ENCODE peak calls at places on chromosomes 6 and 20, in seven cellular contexts. T is CD8-positive, alpha-beta T cell; L is CD8-positive, alpha-beta memory T cell; I is H9; J is SJSA1; H is heart left ventricle; C is thyroid gland. D is an unnamed sample.

GRCh38 chr6:39508513-39508912 is 186.0 kb upstream of the KCNK16 start:
- DNase-seq in H (no peak), I (peak; percentile 36), L (no peak), C (no peak), J (no peak), T (no peak), D (no peak)

GRCh38 chr6:170152111-170152926 is 138.6 kb downstream of the DLL1 start:
- DNase-seq in L (no peak), I (peak; percentile 70), T (no peak), C (peak; percentile 78), J (no peak), H (peak; percentile 84), D (peak; percentile 36)

GRCh38 chr6:129744201-129744879 is 34.4 kb upstream of the ARHGAP18 start:
- DNase-seq in L (no peak), H (no peak), I (no peak), C (peak; percentile 15), J (peak; percentile 63), T (no peak), D (no peak)

GRCh38 chr6:148723484-148723883 is 23.3 kb upstream of the UST start:
- DNase-seq in T (no peak), H (no peak), C (no peak), I (no peak), L (no peak), J (peak; percentile 57), D (no peak)

GRCh38 chr6:104639671-104640070 is 220.0 kb downstream of the HACE1 start:
- DNase-seq in J (no peak), I (no peak), H (no peak), L (no peak), T (no peak), C (no peak), D (no peak)

GRCh38 chr20:63007722-63008488 is 1.1 kb upstream of the BHLHE23 start:
- DNase-seq in L (no peak), J (no peak), C (no peak), I (no peak), H (no peak), T (no peak), D (no peak)

GRCh38 chr20:4973330-4974097 is 27.8 kb downstream of the SLC23A2 start:
- DNase-seq in L (peak; percentile 7), H (peak; percentile 20), C (peak; percentile 83), T (no peak), J (peak; percentile 72), I (no peak), D (peak; percentile 66)

GRCh38 chr20:22531056-22531615 is 53.2 kb downstream of the FOXA2 start:
- DNase-seq in I (no peak), H (no peak), T (no peak), C (no peak), L (no peak), J (no peak), D (no peak)

GRCh38 chr20:44967207-44967807 is 995 bp downstream of the STK4 start:
- DNase-seq in L (peak; percentile 69), J (no peak), H (no peak), C (no peak), T (peak; percentile 48), I (no peak), D (no peak)

GRCh38 chr20:58001381-58001780 is 227.1 kb downstream of the ANKRD60 start:
- DNase-seq in T (no peak), I (no peak), L (no peak), C (peak; percentile 13), H (no peak), J (no peak), D (peak; percentile 69)

GRCh38 chr6:155142163-155142901 is 121.5 kb upstream of the CLDN20 start:
- DNase-seq in T (no peak), H (no peak), L (no peak), I (no peak), C (no peak), J (no peak), D (no peak)

GRCh38 chr6:137415127-137415833 is 78.9 kb downstream of the OLIG3 start:
- DNase-seq in C (peak; percentile 60), T (peak; percentile 55), L (peak; percentile 59), I (peak; percentile 79), H (peak; percentile 51), J (peak; percentile 65), D (peak; percentile 68)

GRCh38 chr20:24296477-24297380 is 172.7 kb upstream of the SYNDIG1 start:
- DNase-seq in I (no peak), T (no peak), L (no peak), C (no peak), H (no peak), J (no peak), D (no peak)

GRCh38 chr6:144477396-144477795 is 192.3 kb downstream of the UTRN start:
- DNase-seq in H (no peak), T (no peak), L (no peak), C (no peak), I (no peak), J (no peak), D (no peak)

DNA sequence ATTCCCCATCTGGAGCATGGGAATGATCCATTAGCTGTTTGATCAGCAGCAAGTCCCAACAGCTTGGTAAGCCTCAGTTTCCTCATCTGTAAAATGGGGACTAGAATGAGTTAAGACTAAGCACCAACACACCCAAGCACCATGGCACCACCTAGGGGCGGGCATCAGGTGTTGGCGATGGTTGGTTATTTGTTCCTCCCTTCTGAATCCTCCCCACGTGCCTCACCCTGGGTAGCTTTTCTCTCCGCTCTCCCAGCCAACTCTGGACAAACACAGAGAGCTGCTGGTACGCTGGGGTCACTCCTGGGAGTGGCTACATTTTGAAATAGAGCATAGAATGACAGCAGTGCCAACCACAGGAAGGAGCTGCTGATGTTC is 13.3 kb upstream of the ITPR3 start:
- DNase-seq in T (no peak), L (no peak), C (no peak), J (no peak), I (no peak), H (no peak), D (no peak)
- H3K27ac ChIP-seq in T (no peak overlapping the region), L (no peak overlapping the region), C (no peak overlapping the region), J (no peak overlapping the region), I (no peak overlapping the region), H (no peak overlapping the region), D (no peak overlapping the region)

GRCh38 chr20:51301026-51301425 is 241.5 kb downstream of the NFATC2 start:
- DNase-seq in I (no peak), L (no peak), C (no peak), J (no peak), H (no peak), T (no peak), D (no peak)
- H3K9me3 ChIP-seq in I (peaks cover 33% of the 10 kb centered on the region), L (no peaks in the 10 kb centered on the region), C (no peaks in the 10 kb centered on the region), J (no peaks in the 10 kb centered on the region), H (no peaks in the 10 kb centered on the region), T (no peaks in the 10 kb centered on the region), D (no peaks in the 10 kb centered on the region)

DNA sequence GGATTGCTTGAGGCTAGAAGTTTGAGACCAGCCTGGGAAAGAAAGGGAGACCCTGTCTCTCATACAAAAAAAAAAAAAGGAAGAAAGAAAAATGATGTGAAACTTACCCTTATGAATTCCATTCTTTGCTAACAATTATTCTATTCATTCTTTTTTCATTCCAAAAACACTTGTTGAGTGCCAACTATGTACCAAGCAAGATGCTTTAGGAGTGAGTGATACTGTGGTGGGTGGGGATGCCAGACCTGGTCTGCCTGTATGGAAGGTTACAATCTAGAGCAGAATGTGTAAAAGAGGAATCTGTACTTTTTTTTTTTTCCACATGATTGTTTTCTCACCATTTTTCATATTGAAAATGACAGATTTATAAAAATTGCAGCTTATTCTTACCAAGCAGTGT is 73.8 kb upstream of the TULP1 start:
- DNase-seq in T (no peak), H (no peak), I (no peak), L (no peak), J (no peak), C (no peak), D (no peak)
- H3K4me1 ChIP-seq in T (peaks cover 69% of the 10 kb centered on the region), H (peaks cover 31% of the 10 kb centered on the region), I (no peaks in the 10 kb centered on the region), L (peaks cover 88% of the 10 kb centered on the region), J (no peaks in the 10 kb centered on the region), C (peaks cover 98% of the 10 kb centered on the region), D (peaks cover 73% of the 10 kb centered on the region)

DNA sequence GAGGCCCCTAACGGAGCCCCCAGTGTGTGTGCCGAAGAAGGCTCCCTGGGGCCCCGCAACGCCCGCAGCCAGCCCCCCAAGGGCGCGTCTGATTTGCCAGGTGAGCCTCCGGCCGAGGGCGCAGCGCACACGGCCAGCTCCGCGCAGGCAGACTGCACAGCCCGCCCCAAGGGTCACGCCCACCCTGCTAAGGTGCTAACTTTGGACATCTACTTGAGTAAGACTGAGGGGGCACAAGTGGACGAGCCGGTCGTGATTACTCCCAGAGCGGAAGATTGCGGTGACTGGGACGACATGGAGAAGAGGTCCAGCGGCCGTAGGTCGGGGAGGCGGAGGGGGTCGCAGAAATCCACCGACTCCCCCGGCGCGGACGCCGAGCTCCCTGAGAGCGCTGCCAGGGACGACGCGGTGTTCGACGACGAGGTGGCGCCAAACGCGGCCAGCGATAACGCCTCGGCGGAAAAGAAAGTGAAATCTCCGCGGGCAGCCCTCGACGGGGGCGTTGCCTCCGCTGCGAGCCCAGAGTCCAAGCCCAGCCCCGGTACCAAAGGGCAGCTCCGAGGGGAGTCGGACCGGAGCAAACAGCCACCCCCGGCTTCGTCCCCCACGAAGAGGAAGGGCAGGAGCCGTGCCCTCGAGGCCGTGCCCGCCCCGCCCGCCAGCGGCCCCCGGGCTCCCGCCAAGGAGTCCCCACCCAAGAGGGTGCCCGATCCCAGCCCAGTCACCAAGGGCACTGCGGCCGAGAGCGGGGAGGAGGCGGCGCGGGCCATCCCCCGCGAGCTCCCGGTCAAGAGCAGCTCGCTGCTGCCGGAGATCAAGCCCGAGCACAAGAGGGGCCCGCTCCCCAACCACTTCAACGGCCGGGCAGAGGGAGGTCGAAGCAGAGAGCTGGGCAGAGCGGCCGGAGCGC is 117.0 kb downstream of the RTN4IP1 start:
- DNase-seq in H (peak; percentile 79), J (peak; percentile 84), T (peak; percentile 80), C (peak; percentile 79), I (peak; percentile 55), L (peak; percentile 83), D (no peak)
- H3K27ac ChIP-seq in H (peak overlapping the region; percentile 78), J (peak overlapping the region; percentile 92), T (peak overlapping the region; percentile 85), C (peak overlapping the region; percentile 92), I (no peak overlapping the region), L (peak overlapping the region; percentile 74), D (peak overlapping the region; percentile 67)

GRCh38 chr6:4828187-4828698 is 52.0 kb downstream of the CDYL start:
- DNase-seq in H (no peak), J (no peak), C (no peak), T (no peak), I (no peak), L (no peak), D (no peak)

DNA sequence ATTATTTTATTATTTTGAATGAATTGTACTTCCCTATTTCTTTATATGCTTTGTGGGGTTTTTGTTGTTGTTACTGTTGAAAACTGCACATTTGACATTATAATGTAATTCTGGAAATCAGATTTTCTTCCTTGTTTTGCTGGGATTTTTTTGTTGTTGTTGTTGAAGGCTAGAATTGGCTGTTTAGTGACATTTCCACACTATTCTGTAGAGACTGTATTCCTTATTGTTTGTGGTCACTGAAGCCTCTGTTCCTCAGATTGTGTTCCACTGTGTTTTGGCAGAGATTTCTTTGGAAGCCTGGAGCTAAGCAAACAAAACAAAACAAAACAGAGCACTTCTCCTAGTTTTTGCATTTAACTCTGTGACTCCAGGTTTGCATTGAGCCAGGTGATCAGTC is 52.9 kb downstream of the CDYL start:
- DNase-seq in H (no peak), T (no peak), L (no peak), C (no peak), I (no peak), J (no peak), D (no peak)
- H3K9me3 ChIP-seq in H (peaks cover 37% of the 10 kb centered on the region), T (peaks cover 16% of the 10 kb centered on the region), L (peaks cover 25% of the 10 kb centered on the region), C (no peaks in the 10 kb centered on the region), I (no peaks in the 10 kb centered on the region), J (peaks cover 12% of the 10 kb centered on the region), D (peaks cover 27% of the 10 kb centered on the region)

D was measured in ascending aorta.